ENCODE peak calls at places on chromosomes 12 and 14, in six cellular contexts. One of them, this sample, is unnamed.

GRCh38 chr12:123227581-123228258 is 5.2 kb downstream of the MPHOSPH9 start:
- DNase-seq in sigmoid colon: no peak
- DNase-seq in HEK293T: no peak
- DNase-seq in GM20000: no peak
- DNase-seq in ELR: no peak
- DNase-seq in heart right ventricle: no peak
- DNase-seq in this sample: no peak

GRCh38 chr14:92906823-92907222 is 16.1 kb upstream of the CHGA start:
- DNase-seq in heart right ventricle: no peak
- DNase-seq in HEK293T: no peak
- DNase-seq in sigmoid colon: no peak
- DNase-seq in GM20000: no peak
- DNase-seq in ELR: no peak
- DNase-seq in this sample: no peak

GRCh38 chr14:51534623-51535022 is 117.1 kb upstream of the FRMD6 start:
- DNase-seq in ELR: peak; percentile 79
- DNase-seq in heart right ventricle: peak; percentile 16
- DNase-seq in GM20000: no peak
- DNase-seq in sigmoid colon: no peak
- DNase-seq in HEK293T: no peak
- DNase-seq in this sample: no peak

GRCh38 chr14:102352213-102352612 is 10.5 kb downstream of the CINP start:
- DNase-seq in heart right ventricle: no peak
- DNase-seq in ELR: no peak
- DNase-seq in HEK293T: no peak
- DNase-seq in sigmoid colon: no peak
- DNase-seq in GM20000: no peak
- DNase-seq in this sample: peak; percentile 2

GRCh38 chr12:34294137-34294536 is 271.8 kb downstream of the ALG10 start:
- DNase-seq in ELR: no peak
- DNase-seq in heart right ventricle: no peak
- DNase-seq in GM20000: no peak
- DNase-seq in HEK293T: no peak
- DNase-seq in sigmoid colon: no peak
- DNase-seq in this sample: peak; percentile 65

GRCh38 chr12:47549258-47549657 is 156.6 kb downstream of the RPAP3 start:
- DNase-seq in sigmoid colon: no peak
- DNase-seq in ELR: peak; percentile 31
- DNase-seq in HEK293T: no peak
- DNase-seq in heart right ventricle: no peak
- DNase-seq in GM20000: no peak
- DNase-seq in this sample: no peak

GRCh38 chr12:5480953-5481300 is 49.0 kb downstream of the NTF3 start:
- DNase-seq in ELR: no peak
- DNase-seq in HEK293T: no peak
- DNase-seq in heart right ventricle: no peak
- DNase-seq in GM20000: no peak
- DNase-seq in sigmoid colon: no peak
- DNase-seq in this sample: no peak

GRCh38 chr12:124098101-124098757 is 125.2 kb downstream of the ZNF664 start:
- DNase-seq in heart right ventricle: no peak
- DNase-seq in sigmoid colon: no peak
- DNase-seq in GM20000: no peak
- DNase-seq in ELR: no peak
- DNase-seq in HEK293T: no peak
- DNase-seq in this sample: no peak

GRCh38 chr12:106415134-106415533 is 57.6 kb downstream of the POLR3B start:
- DNase-seq in GM20000: no peak
- DNase-seq in sigmoid colon: no peak
- DNase-seq in HEK293T: no peak
- DNase-seq in heart right ventricle: no peak
- DNase-seq in ELR: peak; percentile 90
- DNase-seq in this sample: no peak

GRCh38 chr14:71487941-71488340 is 444.3 kb upstream of the RGS6 start:
- DNase-seq in HEK293T: no peak
- DNase-seq in GM20000: no peak
- DNase-seq in heart right ventricle: no peak
- DNase-seq in ELR: peak; percentile 54
- DNase-seq in sigmoid colon: no peak
- DNase-seq in this sample: no peak

GRCh38 chr14:100438271-100438670 is 115.1 kb downstream of the SLC25A47 start:
- DNase-seq in sigmoid colon: no peak
- DNase-seq in HEK293T: no peak
- DNase-seq in GM20000: no peak
- DNase-seq in heart right ventricle: no peak
- DNase-seq in ELR: no peak
- DNase-seq in this sample: no peak

GRCh38 chr14:54688229-54688628 is 121.3 kb downstream of the SAMD4A start:
- DNase-seq in GM20000: no peak
- DNase-seq in sigmoid colon: no peak
- DNase-seq in ELR: no peak
- DNase-seq in HEK293T: no peak
- DNase-seq in heart right ventricle: no peak
- DNase-seq in this sample: no peak

GRCh38 chr12:113059071-113059595 is 2.6 kb downstream of the DTX1 start:
- DNase-seq in ELR: no peak
- DNase-seq in sigmoid colon: no peak
- DNase-seq in GM20000: peak; percentile 6
- DNase-seq in HEK293T: no peak
- DNase-seq in heart right ventricle: no peak
- DNase-seq in this sample: peak; percentile 2

GRCh38 chr14:84442481-84442880 is 1087.5 kb upstream of the FLRT2 start:
- DNase-seq in sigmoid colon: no peak
- DNase-seq in ELR: no peak
- DNase-seq in heart right ventricle: no peak
- DNase-seq in HEK293T: no peak
- DNase-seq in GM20000: no peak
- DNase-seq in this sample: no peak

GRCh38 chr14:67710209-67710608 is 8.5 kb downstream of the RDH12 start:
- DNase-seq in HEK293T: no peak
- DNase-seq in heart right ventricle: no peak
- DNase-seq in GM20000: no peak
- DNase-seq in ELR: peak; percentile 38
- DNase-seq in sigmoid colon: no peak
- DNase-seq in this sample: no peak

GRCh38 chr14:99333214-99333613 is 61.2 kb upstream of the BCL11B start:
- DNase-seq in HEK293T: no peak
- DNase-seq in heart right ventricle: no peak
- DNase-seq in sigmoid colon: no peak
- DNase-seq in ELR: no peak
- DNase-seq in GM20000: no peak
- DNase-seq in this sample: peak; percentile 36

GRCh38 chr12:40565029-40565633 is 127.1 kb upstream of the CNTN1 start:
- DNase-seq in heart right ventricle: no peak
- DNase-seq in GM20000: no peak
- DNase-seq in sigmoid colon: no peak
- DNase-seq in HEK293T: no peak
- DNase-seq in ELR: no peak
- DNase-seq in this sample: no peak

GRCh38 chr12:71731439-71732356 is 23.0 kb upstream of the RAB21 start:
- DNase-seq in HEK293T: no peak
- DNase-seq in sigmoid colon: no peak
- DNase-seq in heart right ventricle: no peak
- DNase-seq in GM20000: no peak
- DNase-seq in ELR: peak; percentile 98
- DNase-seq in this sample: no peak

GRCh38 chr12:68446379-68446778 is 114.2 kb upstream of the MDM1 start:
- DNase-seq in ELR: no peak
- DNase-seq in sigmoid colon: no peak
- DNase-seq in GM20000: no peak
- DNase-seq in HEK293T: no peak
- DNase-seq in heart right ventricle: no peak
- DNase-seq in this sample: no peak

GRCh38 chr12:95848575-95849388 is 10.0 kb upstream of the SNRPF start:
- DNase-seq in GM20000: no peak
- DNase-seq in sigmoid colon: no peak
- DNase-seq in heart right ventricle: no peak
- DNase-seq in HEK293T: peak; percentile 20
- DNase-seq in ELR: peak; percentile 47
- DNase-seq in this sample: no peak

GRCh38 chr14:85280074-85280473 is 249.9 kb upstream of the FLRT2 start:
- DNase-seq in GM20000: no peak
- DNase-seq in sigmoid colon: no peak
- DNase-seq in HEK293T: no peak
- DNase-seq in heart right ventricle: no peak
- DNase-seq in ELR: peak; percentile 59
- DNase-seq in this sample: no peak

GRCh38 chr14:73472182-73473114 is 14.1 kb upstream of the NUMB start:
- DNase-seq in heart right ventricle: no peak
- DNase-seq in ELR: peak; percentile 78
- DNase-seq in sigmoid colon: no peak
- DNase-seq in HEK293T: peak; percentile 63
- DNase-seq in GM20000: peak; percentile 53
- DNase-seq in this sample: no peak

GRCh38 chr14:74444866-74445265 is 18.9 kb upstream of the SYNDIG1L start:
- DNase-seq in HEK293T: no peak
- DNase-seq in ELR: no peak
- DNase-seq in sigmoid colon: no peak
- DNase-seq in GM20000: no peak
- DNase-seq in heart right ventricle: no peak
- DNase-seq in this sample: no peak

GRCh38 chr14:100684154-100684553 is 42.5 kb upstream of the DLK1 start:
- DNase-seq in HEK293T: no peak
- DNase-seq in sigmoid colon: no peak
- DNase-seq in GM20000: no peak
- DNase-seq in heart right ventricle: no peak
- DNase-seq in ELR: no peak
- DNase-seq in this sample: no peak

GRCh38 chr14:85531141-85531593 is 1.2 kb downstream of the FLRT2 start:
- DNase-seq in ELR: peak; percentile 85
- DNase-seq in GM20000: no peak
- DNase-seq in sigmoid colon: peak; percentile 66
- DNase-seq in HEK293T: no peak
- DNase-seq in heart right ventricle: no peak
- DNase-seq in this sample: no peak

GRCh38 chr14:22039938-22040780 is 366.5 kb upstream of the OR4E1 start:
- DNase-seq in GM20000: no peak
- DNase-seq in ELR: peak; percentile 2
- DNase-seq in HEK293T: peak; percentile 22
- DNase-seq in sigmoid colon: no peak
- DNase-seq in heart right ventricle: no peak
- DNase-seq in this sample: no peak

GRCh38 chr12:53207042-53207441 is at the start of gene ITGB7:
- DNase-seq in sigmoid colon: no peak
- DNase-seq in heart right ventricle: no peak
- DNase-seq in ELR: no peak
- DNase-seq in GM20000: peak; percentile 83
- DNase-seq in HEK293T: no peak
- DNase-seq in this sample: no peak

GRCh38 chr14:101230851-101231550 is 327.5 kb upstream of the RTL1 start:
- DNase-seq in sigmoid colon: no peak
- DNase-seq in GM20000: no peak
- DNase-seq in HEK293T: no peak
- DNase-seq in ELR: no peak
- DNase-seq in heart right ventricle: no peak
- DNase-seq in this sample: no peak

GRCh38 chr12:88590851-88591250 is 10.6 kb upstream of the KITLG start:
- DNase-seq in HEK293T: no peak
- DNase-seq in sigmoid colon: no peak
- DNase-seq in ELR: no peak
- DNase-seq in GM20000: no peak
- DNase-seq in heart right ventricle: no peak
- DNase-seq in this sample: no peak

GRCh38 chr12:75938189-75938588 is 93.4 kb downstream of the PHLDA1 start:
- DNase-seq in HEK293T: no peak
- DNase-seq in GM20000: no peak
- DNase-seq in heart right ventricle: no peak
- DNase-seq in sigmoid colon: no peak
- DNase-seq in ELR: no peak
- DNase-seq in this sample: no peak

GRCh38 chr14:81337073-81337472 is 63.1 kb downstream of the STON2 start:
- DNase-seq in ELR: peak; percentile 1
- DNase-seq in sigmoid colon: no peak
- DNase-seq in HEK293T: no peak
- DNase-seq in heart right ventricle: no peak
- DNase-seq in GM20000: no peak
- DNase-seq in this sample: no peak

GRCh38 chr14:38409081-38409705 is 153.3 kb upstream of the CLEC14A start:
- DNase-seq in sigmoid colon: no peak
- DNase-seq in GM20000: no peak
- DNase-seq in ELR: no peak
- DNase-seq in heart right ventricle: no peak
- DNase-seq in HEK293T: no peak
- DNase-seq in this sample: no peak

GRCh38 chr14:59360923-59361794 is 104.0 kb downstream of the GPR135 start:
- DNase-seq in sigmoid colon: peak; percentile 84
- DNase-seq in GM20000: no peak
- DNase-seq in ELR: peak; percentile 89
- DNase-seq in heart right ventricle: peak; percentile 74
- DNase-seq in HEK293T: no peak
- DNase-seq in this sample: no peak

GRCh38 chr12:68451261-68452091 is 119.3 kb upstream of the MDM1 start:
- DNase-seq in ELR: peak; percentile 53
- DNase-seq in heart right ventricle: peak; percentile 19
- DNase-seq in HEK293T: no peak
- DNase-seq in GM20000: peak; percentile 44
- DNase-seq in sigmoid colon: peak; percentile 76
- DNase-seq in this sample: no peak

GRCh38 chr12:118922405-118922804 is 58.9 kb upstream of the SRRM4 start:
- DNase-seq in heart right ventricle: no peak
- DNase-seq in HEK293T: no peak
- DNase-seq in sigmoid colon: no peak
- DNase-seq in GM20000: no peak
- DNase-seq in ELR: no peak
- DNase-seq in this sample: no peak

GRCh38 chr12:53498235-53498630 is 1.0 kb downstream of the MAP3K12 start:
- DNase-seq in sigmoid colon: no peak
- DNase-seq in HEK293T: no peak
- DNase-seq in ELR: no peak
- DNase-seq in GM20000: no peak
- DNase-seq in heart right ventricle: no peak
- DNase-seq in this sample: no peak

GRCh38 chr12:48882325-48882687 is 16.6 kb upstream of the RND1 start:
- DNase-seq in ELR: peak; percentile 12
- DNase-seq in HEK293T: no peak
- DNase-seq in GM20000: no peak
- DNase-seq in sigmoid colon: no peak
- DNase-seq in heart right ventricle: peak; percentile 49
- DNase-seq in this sample: no peak